ENCODE peak calls at places on chromosomes 1 and 21, in eight cellular contexts. Q, P, O, X, M, B, G and U are unnamed samples.
A peak's percentile ranks its signal among the peaks of the same experiment; 100 is the strongest.

GRCh38 chr1:39087109-39087834 is 61.1 kb downstream of the NDUFS5 start:
- DNase-seq in G (no peak), O (peak; percentile 62), B (peak; percentile 45), Q (peak; percentile 29), X (no peak), P (no peak), M (no peak), U (peak; percentile 43)

GRCh38 chr1:180182721-180183311 is 28.1 kb downstream of the QSOX1 start:
- DNase-seq in P (no peak), M (no peak), G (no peak), B (no peak), Q (peak; percentile 7), X (no peak), O (no peak), U (no peak)

GRCh38 chr21:33266050-33266783 is at the start of gene IL10RB:
- DNase-seq in Q (peak; percentile 47), O (peak; percentile 53), B (peak; percentile 75), X (peak; percentile 96), G (peak; percentile 54), M (peak; percentile 27), P (peak; percentile 92), U (peak; percentile 76)

GRCh38 chr1:200107004-200107470 is 79.5 kb downstream of the NR5A2 start:
- DNase-seq in X (no peak), B (peak; percentile 26), M (no peak), Q (no peak), G (no peak), P (no peak), O (no peak), U (no peak)

GRCh38 chr1:236689713-236690569 is 3.6 kb downstream of the ACTN2 start:
- DNase-seq in M (no peak), X (no peak), Q (peak; percentile 79), P (no peak), G (no peak), O (no peak), B (no peak), U (no peak)

GRCh38 chr1:17272641-17273040 is 23.7 kb downstream of the PADI3 start:
- DNase-seq in Q (no peak), X (no peak), O (no peak), P (no peak), M (no peak), B (no peak), G (no peak), U (no peak)

GRCh38 chr1:12052008-12052573 is 11.0 kb upstream of the TNFRSF8 start:
- DNase-seq in M (peak; percentile 96), B (peak; percentile 85), O (peak; percentile 84), P (peak; percentile 83), G (no peak), X (no peak), Q (peak; percentile 84), U (peak; percentile 15)

GRCh38 chr21:28410264-28410663 is 582.4 kb downstream of the LTN1 start:
- DNase-seq in M (no peak), O (no peak), Q (no peak), X (peak; percentile 47), G (no peak), P (no peak), B (no peak), U (no peak)

GRCh38 chr1:165854101-165854845 is 26.9 kb downstream of the UCK2 start:
- DNase-seq in O (no peak), Q (no peak), G (peak; percentile 53), P (no peak), B (peak; percentile 94), M (no peak), X (no peak), U (peak; percentile 53)

GRCh38 chr21:44615466-44615865 is 3.6 kb downstream of the KRTAP10-8 start:
- DNase-seq in P (no peak), Q (no peak), X (no peak), M (no peak), B (no peak), G (no peak), O (no peak), U (no peak)

GRCh38 chr1:242764161-242764560 is 239.7 kb upstream of the PLD5 start:
- DNase-seq in P (no peak), M (no peak), B (no peak), G (no peak), O (no peak), X (no peak), Q (no peak), U (no peak)

GRCh38 chr1:24927473-24927872 is 2.6 kb downstream of the RUNX3 start:
- DNase-seq in Q (no peak), B (no peak), X (no peak), P (no peak), G (no peak), O (no peak), M (no peak), U (no peak)

GRCh38 chr1:52662645-52663313 is 29.8 kb downstream of the SHISAL2A start:
- DNase-seq in X (peak; percentile 40), G (no peak), Q (no peak), O (no peak), P (no peak), M (no peak), B (peak; percentile 73), U (peak; percentile 64)

GRCh38 chr1:214676747-214677146 is 73.8 kb downstream of the CENPF start:
- DNase-seq in G (no peak), Q (no peak), O (no peak), X (no peak), B (no peak), M (no peak), P (no peak), U (no peak)

GRCh38 chr1:183646780-183647179 is 6.3 kb downstream of the APOBEC4 start:
- DNase-seq in M (no peak), G (no peak), B (no peak), Q (no peak), X (no peak), O (no peak), P (no peak), U (no peak)

GRCh38 chr1:155022136-155022926 is 11.2 kb downstream of the DCST2 start:
- DNase-seq in P (no peak), O (no peak), B (no peak), M (no peak), Q (no peak), G (no peak), X (no peak), U (no peak)

GRCh38 chr1:15412843-15413242 is 3.2 kb downstream of the EFHD2 start:
- DNase-seq in P (no peak), O (no peak), Q (no peak), X (no peak), M (no peak), B (no peak), G (no peak), U (no peak)
- H3K4me1 ChIP-seq in P (peaks cover 4% of the 10 kb centered on the region), O (peaks cover 8% of the 10 kb centered on the region), Q (peaks cover 11% of the 10 kb centered on the region), X (peaks cover 36% of the 10 kb centered on the region), M (peaks cover 48% of the 10 kb centered on the region), B (peaks cover 41% of the 10 kb centered on the region), G (no peaks in the 10 kb centered on the region), U (peaks cover 22% of the 10 kb centered on the region)

GRCh38 chr1:209485759-209486158 is 97.8 kb upstream of the CAMK1G start:
- DNase-seq in M (no peak), Q (no peak), P (no peak), B (no peak), G (no peak), X (no peak), O (no peak), U (no peak)

GRCh38 chr1:209485167-209485566 is 98.3 kb upstream of the CAMK1G start:
- DNase-seq in O (no peak), B (peak; percentile 35), Q (no peak), X (no peak), P (peak; percentile 56), G (no peak), M (no peak), U (peak; percentile 80)

GRCh38 chr1:209484429-209484828 is 99.1 kb upstream of the CAMK1G start:
- DNase-seq in B (no peak), Q (no peak), G (no peak), O (no peak), P (no peak), M (no peak), X (no peak), U (no peak)

GRCh38 chr1:209483691-209484090 is 99.8 kb upstream of the CAMK1G start:
- DNase-seq in G (no peak), X (no peak), Q (no peak), P (no peak), B (no peak), M (no peak), O (no peak), U (no peak)

DNA sequence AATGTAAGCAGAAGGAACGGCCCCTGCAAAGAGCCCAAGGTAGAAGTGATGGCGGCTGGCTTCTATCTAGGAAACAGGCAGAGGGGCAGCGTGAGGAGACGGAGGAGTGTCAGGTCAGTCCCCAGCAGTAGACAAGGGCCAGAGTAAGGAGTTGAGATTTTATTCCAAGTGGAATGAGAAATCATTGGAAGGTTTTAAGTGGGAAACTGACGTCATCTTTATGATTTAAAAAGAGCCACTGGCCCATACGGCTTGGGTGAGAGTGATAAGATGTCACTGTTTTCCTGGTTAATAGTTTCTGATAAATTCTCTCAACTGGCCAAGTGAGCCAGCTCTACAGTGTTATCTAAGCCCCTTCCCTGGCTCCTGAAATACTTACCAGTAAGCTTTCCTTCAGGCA is 103.2 kb upstream of the CAMK1G start:
- DNase-seq in O (no peak), X (no peak), Q (no peak), G (no peak), M (no peak), B (no peak), P (no peak), U (no peak)
- H3K4me1 ChIP-seq in O (no peaks in the 10 kb centered on the region), X (no peaks in the 10 kb centered on the region), Q (no peaks in the 10 kb centered on the region), G (no peaks in the 10 kb centered on the region), M (no peaks in the 10 kb centered on the region), B (no peaks in the 10 kb centered on the region), P (no peaks in the 10 kb centered on the region), U (no peaks in the 10 kb centered on the region)

DNA sequence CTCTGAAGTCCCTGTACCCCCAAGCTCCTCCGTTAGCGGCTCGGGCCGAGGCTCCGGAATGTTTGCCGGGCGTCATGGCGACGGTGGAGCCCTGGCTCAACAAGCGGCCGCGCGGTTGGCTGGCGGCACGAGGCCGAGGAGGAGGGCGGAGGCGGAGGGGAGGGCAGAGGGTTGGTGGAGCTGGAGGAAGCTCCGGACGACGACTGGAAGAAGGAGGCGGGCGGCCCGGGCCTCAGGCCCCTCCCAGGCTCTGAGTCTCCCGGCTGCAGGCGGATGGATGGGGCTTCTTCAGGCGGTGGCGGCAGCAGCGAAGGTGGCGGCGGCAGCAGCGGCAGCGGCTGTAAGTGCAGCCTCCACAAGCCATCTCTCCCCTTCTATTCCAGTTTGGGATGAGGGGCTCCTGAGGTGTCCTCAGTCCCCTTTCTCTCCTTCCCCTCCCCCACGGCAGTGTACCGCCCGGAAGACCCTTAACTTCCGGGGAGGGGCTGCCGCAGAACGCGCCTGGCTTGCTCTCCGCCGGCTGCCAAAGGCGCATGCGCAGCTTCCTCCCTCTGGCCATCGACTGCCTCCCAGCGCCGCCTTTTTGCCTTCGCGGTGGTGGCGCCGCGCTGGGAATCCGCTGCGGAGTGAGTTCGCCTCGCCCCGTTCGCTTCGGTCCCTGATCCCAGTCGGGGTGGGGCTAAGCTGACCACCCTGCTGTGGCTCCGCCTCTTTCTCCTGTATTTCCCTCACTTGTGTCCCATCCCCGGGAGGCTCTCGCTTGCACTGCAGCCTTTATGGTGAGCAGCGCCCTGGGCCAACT is at the start of the genes DNAI4 and MIER1:
- DNase-seq in O (peak; percentile 97), B (peak; percentile 99), M (peak; percentile 87), X (peak; percentile 98), Q (peak; percentile 97), G (peak; percentile 97), P (peak; percentile 99), U (peak; percentile 99)
- H3K4me1 ChIP-seq in O (no peaks in the 10 kb centered on the region), B (peaks cover 5% of the 10 kb centered on the region), M (peaks cover 10% of the 10 kb centered on the region), X (peaks cover 7% of the 10 kb centered on the region), Q (peaks cover 29% of the 10 kb centered on the region), G (no peaks in the 10 kb centered on the region), P (peaks cover 4% of the 10 kb centered on the region), U (peaks cover 22% of the 10 kb centered on the region)

DNA sequence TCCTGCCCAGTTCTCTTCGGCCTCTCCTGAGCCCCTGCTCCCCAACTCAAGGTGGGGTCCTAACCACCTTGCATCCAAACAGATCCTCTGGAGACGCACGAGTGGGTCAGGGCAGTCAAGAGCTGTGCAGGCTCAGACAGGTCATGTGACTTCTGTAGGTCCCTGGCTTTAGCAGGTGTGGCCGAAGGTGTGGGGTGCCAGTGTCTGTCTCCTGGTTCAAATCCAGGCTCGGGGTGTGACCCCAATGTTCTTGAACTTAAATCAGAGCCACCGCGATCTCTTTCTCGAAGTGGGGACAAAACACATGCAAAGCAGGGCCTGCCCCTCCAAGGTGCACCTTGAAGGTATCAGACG is 27.4 kb upstream of the ECE1 start:
- DNase-seq in G (no peak), M (no peak), X (no peak), B (no peak), P (no peak), O (peak; percentile 37), Q (no peak), U (no peak)
- H3K4me1 ChIP-seq in G (peaks cover 55% of the 10 kb centered on the region), M (peaks cover 2% of the 10 kb centered on the region), X (peaks cover 17% of the 10 kb centered on the region), B (peaks cover 49% of the 10 kb centered on the region), P (peaks cover 40% of the 10 kb centered on the region), O (peaks cover 23% of the 10 kb centered on the region), Q (peaks cover 27% of the 10 kb centered on the region), U (peaks cover 32% of the 10 kb centered on the region)